ENCODE peak calls at places on chromosomes 7 and 10, in nine cellular contexts. L is activated naive CD4-positive, alpha-beta T cell treated with anti-CD3 and anti-CD28 coated beads, Interleukin-2, amount 50 U/mL, for 16 hours; C is OCI-M1; S is progenitor cell of endocrine pancreas; Z is dermis microvascular lymphatic vessel endothelial cell; I is CMK; G is uterus; D is HT-29; P is upper lobe of left lung. K is an unnamed sample.

GRCh38 chr7:138857728-138858127 is 59.7 kb upstream of the ATP6V0A4 start:
- DNase-seq in C (no peak), P (no peak), D (no peak), I (no peak), S (no peak), G (no peak), Z (no peak), L (no peak), K (no peak)

GRCh38 chr7:100654908-100655831 is 1.1 kb downstream of the ACTL6B start:
- DNase-seq in G (no peak), C (no peak), I (no peak), L (no peak), D (no peak), P (no peak), S (no peak), Z (no peak), K (no peak)

GRCh38 chr7:99339595-99339994 is 13.9 kb downstream of the ARPC1A start:
- DNase-seq in S (no peak), D (no peak), C (no peak), G (no peak), Z (no peak), L (no peak), P (no peak), I (no peak), K (no peak)

GRCh38 chr7:139823855-139824670 is 5.0 kb upstream of the TBXAS1 start:
- DNase-seq in P (no peak), I (no peak), C (no peak), D (no peak), Z (no peak), G (peak), S (no peak), L (no peak), K (no peak)

GRCh38 chr10:28668363-28669226 is 8.7 kb upstream of the BAMBI start:
- DNase-seq in S (peak), G (peak), Z (no peak), D (no peak), I (no peak), C (no peak), L (peak), P (peak), K (peak)

GRCh38 chr10:98415710-98416077 is 712 bp upstream of the PYROXD2 start:
- DNase-seq in Z (no peak), S (no peak), C (no peak), P (no peak), I (no peak), G (no peak), L (no peak), D (no peak), K (no peak)

GRCh38 chr7:130071701-130072622 is 1.6 kb downstream of the KLHDC10 start:
- DNase-seq in S (peak), D (peak), P (no peak), I (peak), Z (peak), L (peak), C (peak), G (peak), K (peak)

GRCh38 chr10:73576178-73576889 is 14.8 kb downstream of the USP54 start:
- DNase-seq in L (no peak), Z (peak), G (peak), P (no peak), C (no peak), I (no peak), S (no peak), D (no peak), K (no peak)

GRCh38 chr7:151017953-151018420 is 6.3 kb downstream of the ATG9B start:
- DNase-seq in S (peak), P (peak), G (peak), I (no peak), D (peak), C (peak), Z (no peak), L (peak), K (peak)

GRCh38 chr7:78134256-78134655 is 335.7 kb downstream of the PHTF2 start:
- DNase-seq in Z (no peak), P (no peak), D (peak), G (no peak), L (no peak), C (peak), S (no peak), I (no peak), K (peak)

GRCh38 chr7:1512781-1513656 is 8.8 kb upstream of the INTS1 start:
- DNase-seq in P (peak), I (no peak), C (peak), Z (no peak), L (peak), G (peak), D (no peak), S (no peak), K (peak)

GRCh38 chr10:43408331-43408709 is 666 bp downstream of the HNRNPF start:
- DNase-seq in I (no peak), C (no peak), L (no peak), Z (no peak), G (no peak), D (no peak), S (no peak), P (no peak), K (no peak)

GRCh38 chr7:142614116-142614515 is 135.2 kb upstream of the PRSS1 start:
- DNase-seq in P (no peak), D (no peak), Z (no peak), L (no peak), I (no peak), S (no peak), C (no peak), G (no peak), K (no peak)

GRCh38 chr7:7439564-7439963 is 96.1 kb downstream of the COL28A1 start:
- DNase-seq in P (no peak), S (no peak), Z (no peak), D (no peak), C (no peak), G (no peak), L (no peak), I (no peak), K (no peak)

GRCh38 chr7:39950473-39951155 is 558 bp downstream of the CDK13 start:
- DNase-seq in Z (no peak), I (no peak), G (peak), P (peak), C (peak), L (peak), D (peak), S (peak), K (peak)

GRCh38 chr7:151306860-151307259 is 34.8 kb upstream of the NUB1 start:
- DNase-seq in L (no peak), C (no peak), D (no peak), G (no peak), I (no peak), S (no peak), P (no peak), Z (no peak), K (no peak)

GRCh38 chr10:22386396-22386928 is 41.2 kb downstream of the SPAG6 start:
- DNase-seq in D (no peak), S (no peak), G (no peak), L (no peak), P (no peak), C (peak), I (no peak), Z (no peak), K (no peak)

K was measured in Calu3.